ENCODE peak calls at places on chromosomes 5 and 9, in seven cellular contexts. N, I, K, V, Z, F and H are unnamed samples.

GRCh38 chr5:168529361-168530234 is 493 bp downstream of the FBLL1 start:
- DNase-seq in N (no peak), I (peak), K (peak), V (no peak), Z (no peak), F (no peak), H (no peak)

GRCh38 chr9:112017878-112018277 is 121.3 kb downstream of the UGCG start:
- DNase-seq in N (no peak), I (no peak), K (no peak), V (no peak), Z (no peak), F (no peak), H (no peak)

GRCh38 chr5:1341863-1342262 is 3.0 kb downstream of the CLPTM1L start:
- DNase-seq in N (no peak), I (no peak), K (no peak), V (no peak), Z (no peak), F (no peak), H (no peak)

GRCh38 chr5:148792649-148793048 is 33.8 kb upstream of the ADRB2 start:
- DNase-seq in N (no peak), I (no peak), K (no peak), V (no peak), Z (no peak), F (no peak), H (no peak)

GRCh38 chr9:135329571-135330306 is 149.8 kb upstream of the PPP1R26 start:
- DNase-seq in N (peak), I (no peak), K (peak), V (no peak), Z (no peak), F (no peak), H (no peak)

GRCh38 chr5:128782446-128782845 is 182.8 kb upstream of the SLC27A6 start:
- DNase-seq in N (peak), I (peak), K (no peak), V (peak), Z (peak), F (peak), H (no peak)

GRCh38 chr5:10301266-10301665 is 6.4 kb downstream of the CMBL start:
- DNase-seq in N (no peak), I (no peak), K (no peak), V (no peak), Z (no peak), F (no peak), H (no peak)

GRCh38 chr5:2017540-2018389 is 135.0 kb upstream of the IRX4 start:
- DNase-seq in N (peak), I (no peak), K (no peak), V (no peak), Z (peak), F (no peak), H (peak)

GRCh38 chr9:95313010-95313498 is 4.5 kb downstream of the FANCC start:
- DNase-seq in N (peak), I (peak), K (peak), V (peak), Z (peak), F (peak), H (no peak)

GRCh38 chr5:180631549-180632392 is 17.6 kb downstream of the FLT4 start:
- DNase-seq in N (no peak), I (no peak), K (no peak), V (no peak), Z (no peak), F (no peak), H (no peak)

GRCh38 chr5:65101706-65102105 is 333.0 kb downstream of the CWC27 start:
- DNase-seq in N (no peak), I (no peak), K (no peak), V (no peak), Z (no peak), F (no peak), H (no peak)

GRCh38 chr5:53063791-53064190 is 45.8 kb downstream of the MOCS2 start:
- DNase-seq in N (no peak), I (no peak), K (no peak), V (no peak), Z (no peak), F (no peak), H (no peak)

GRCh38 chr9:87889882-87890252 is 7.2 kb downstream of the SPATA31E1 start:
- DNase-seq in N (no peak), I (no peak), K (no peak), V (no peak), Z (no peak), F (no peak), H (no peak)

GRCh38 chr9:76985581-76985980 is 33.9 kb upstream of the FOXB2 start:
- DNase-seq in N (no peak), I (no peak), K (no peak), V (no peak), Z (no peak), F (no peak), H (no peak)

GRCh38 chr5:147831465-147831864 is at the start of gene SPINK1:
- DNase-seq in N (no peak), I (no peak), K (no peak), V (no peak), Z (no peak), F (no peak), H (no peak)

GRCh38 chr5:1034986-1035385 is 26.4 kb downstream of the NKD2 start:
- DNase-seq in N (no peak), I (no peak), K (no peak), V (no peak), Z (no peak), F (no peak), H (no peak)

GRCh38 chr9:135209136-135209535 is 121.7 kb downstream of the OLFM1 start:
- DNase-seq in N (no peak), I (no peak), K (no peak), V (no peak), Z (no peak), F (no peak), H (no peak)

GRCh38 chr9:81673310-81673709 is 16.0 kb downstream of the TLE1 start:
- DNase-seq in N (no peak), I (no peak), K (no peak), V (no peak), Z (no peak), F (no peak), H (no peak)

GRCh38 chr5:1723957-1724821 is 75.4 kb downstream of the MRPL36 start:
- DNase-seq in N (no peak), I (no peak), K (no peak), V (no peak), Z (no peak), F (no peak), H (no peak)

GRCh38 chr9:84711936-84712335 is 42.4 kb downstream of the NTRK2 start:
- DNase-seq in N (no peak), I (peak), K (no peak), V (no peak), Z (peak), F (no peak), H (no peak)

GRCh38 chr5:37905230-37905629 is 65.4 kb upstream of the GDNF start:
- DNase-seq in N (no peak), I (no peak), K (no peak), V (no peak), Z (no peak), F (no peak), H (no peak)

GRCh38 chr5:6732634-6733410 is 19.6 kb downstream of the TENT4A start:
- DNase-seq in N (peak), I (peak), K (no peak), V (peak), Z (no peak), F (no peak), H (no peak)

GRCh38 chr5:133415506-133415905 is 196.8 kb downstream of the FSTL4 start:
- DNase-seq in N (no peak), I (no peak), K (no peak), V (no peak), Z (no peak), F (no peak), H (no peak)

GRCh38 chr5:111232311-111233049 is 8.3 kb downstream of the CAMK4 start:
- DNase-seq in N (no peak), I (no peak), K (no peak), V (no peak), Z (no peak), F (no peak), H (no peak)

GRCh38 chr5:55966284-55966683 is 28.5 kb downstream of the IL6ST start:
- DNase-seq in N (no peak), I (no peak), K (no peak), V (no peak), Z (no peak), F (no peak), H (no peak)

GRCh38 chr5:132425009-132425937 is 55.8 kb downstream of the SLC22A5 start:
- DNase-seq in N (no peak), I (peak), K (no peak), V (no peak), Z (no peak), F (no peak), H (no peak)

GRCh38 chr5:118009761-118010297 is 978.5 kb downstream of the DTWD2 start:
- DNase-seq in N (no peak), I (no peak), K (no peak), V (no peak), Z (no peak), F (no peak), H (no peak)
- H3K27ac ChIP-seq in N (no peak), I (no peak), K (no peak), V (no peak), Z (no peak), F (no peak), H (no peak)

GRCh38 chr9:71768388-71769174 is at the start of gene CEMIP2:
- DNase-seq in N (peak), I (peak), K (peak), V (peak), Z (peak), F (peak), H (peak)

GRCh38 chr9:71769175-71770165 is 1.2 kb upstream of the CEMIP2 start:
- DNase-seq in N (peak), I (peak), K (peak), V (peak), Z (peak), F (peak), H (no peak)

GRCh38 chr9:71767421-71768321 is 642 bp downstream of the CEMIP2 start:
- DNase-seq in N (peak), I (peak), K (peak), V (peak), Z (no peak), F (no peak), H (no peak)

GRCh38 chr9:71774917-71775316 is 6.6 kb upstream of the CEMIP2 start:
- DNase-seq in N (no peak), I (no peak), K (no peak), V (no peak), Z (no peak), F (no peak), H (no peak)

DNA sequence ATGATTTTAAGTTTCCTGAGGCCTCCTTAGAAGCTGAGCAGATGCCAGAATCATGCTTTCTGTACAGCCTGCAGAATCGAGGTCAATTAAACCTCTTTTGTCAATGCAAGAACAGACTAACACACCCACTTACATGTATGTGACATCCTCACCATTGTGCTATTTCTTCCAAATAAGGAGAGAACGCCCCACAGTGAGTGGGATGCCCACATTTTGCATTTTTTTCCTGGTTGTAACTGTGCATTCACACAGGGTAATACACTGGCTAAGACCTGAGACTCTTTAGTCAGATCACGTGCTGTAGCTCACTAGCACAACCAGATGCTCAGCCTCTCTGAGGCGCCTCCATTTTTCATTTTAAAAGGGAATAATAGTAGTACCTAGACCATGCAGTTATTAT is 4.4 kb upstream of the CEMIP2 start:
- DNase-seq in N (no peak), I (no peak), K (no peak), V (no peak), Z (no peak), F (no peak), H (no peak)
- TF ChIP-seq CTCF in N (no peak), I (no peak), K (no peak), V (no peak), Z (no peak), F (no peak), H (no peak)

DNA sequence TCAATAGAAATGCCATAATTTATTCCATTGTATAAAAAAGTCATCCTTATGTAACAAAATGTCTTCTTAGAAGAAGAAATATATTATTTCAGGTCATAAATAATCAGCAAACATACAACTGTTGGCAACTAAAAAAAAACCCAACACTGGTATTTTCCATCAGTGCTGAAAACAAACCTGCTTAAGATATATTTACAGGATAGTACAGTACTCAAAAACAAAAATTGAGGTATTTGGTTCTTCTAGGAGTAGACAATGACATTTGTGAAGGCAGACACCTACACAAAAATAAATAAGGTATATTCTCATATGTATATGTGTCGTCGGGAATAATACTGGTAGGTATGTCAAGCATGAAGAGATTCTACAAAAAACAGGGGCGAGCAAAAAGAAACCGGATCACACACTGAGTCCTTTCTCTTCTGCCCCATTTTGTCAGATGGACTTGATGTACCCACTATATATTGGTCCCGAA is 2.9 kb downstream of the DUSP1 start:
- DNase-seq in N (no peak), I (no peak), K (no peak), V (no peak), Z (no peak), F (no peak), H (no peak)
- H3K4me3 ChIP-seq in N (no peak), I (peak), K (no peak), V (peak), Z (peak), F (peak), H (no peak)

DNA sequence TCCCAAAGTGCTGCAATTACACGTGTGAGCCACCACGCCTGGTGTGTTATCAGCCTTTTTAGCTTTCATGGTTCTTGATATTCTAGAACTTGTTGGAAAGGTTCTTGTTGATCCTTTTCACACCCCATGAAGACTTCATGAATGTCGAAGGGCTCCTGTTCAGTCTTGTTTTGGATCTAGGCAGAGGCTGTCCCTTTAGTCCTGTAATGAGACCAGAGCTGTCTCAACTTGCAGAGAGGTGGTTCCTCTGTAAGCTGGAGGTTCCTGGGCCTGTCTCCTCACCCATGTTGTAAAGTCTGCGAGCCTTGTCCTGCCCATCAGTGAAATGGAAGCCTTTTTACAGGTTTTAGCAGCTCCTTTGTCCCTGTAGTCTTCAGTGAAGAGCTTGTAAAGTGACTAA is 38.2 kb downstream of the PRRC2B start:
- DNase-seq in N (no peak), I (no peak), K (no peak), V (no peak), Z (no peak), F (no peak), H (no peak)
- H3K27ac ChIP-seq in N (no peak), I (peak), K (no peak), V (peak), Z (no peak), F (no peak), H (no peak)

GRCh38 chr9:132647355-132647754 is 22.4 kb downstream of the DDX31 start:
- DNase-seq in N (no peak), I (peak), K (no peak), V (no peak), Z (no peak), F (no peak), H (no peak)

GRCh38 chr9:132648283-132648682 is 21.5 kb downstream of the DDX31 start:
- DNase-seq in N (no peak), I (no peak), K (no peak), V (no peak), Z (no peak), F (no peak), H (no peak)

GRCh38 chr9:132647806-132648205 is 22.0 kb downstream of the DDX31 start:
- DNase-seq in N (no peak), I (no peak), K (no peak), V (no peak), Z (no peak), F (no peak), H (no peak)

GRCh38 chr9:132648685-132649084 is 21.1 kb downstream of the DDX31 start:
- DNase-seq in N (no peak), I (no peak), K (no peak), V (no peak), Z (no peak), F (no peak), H (no peak)

DNA sequence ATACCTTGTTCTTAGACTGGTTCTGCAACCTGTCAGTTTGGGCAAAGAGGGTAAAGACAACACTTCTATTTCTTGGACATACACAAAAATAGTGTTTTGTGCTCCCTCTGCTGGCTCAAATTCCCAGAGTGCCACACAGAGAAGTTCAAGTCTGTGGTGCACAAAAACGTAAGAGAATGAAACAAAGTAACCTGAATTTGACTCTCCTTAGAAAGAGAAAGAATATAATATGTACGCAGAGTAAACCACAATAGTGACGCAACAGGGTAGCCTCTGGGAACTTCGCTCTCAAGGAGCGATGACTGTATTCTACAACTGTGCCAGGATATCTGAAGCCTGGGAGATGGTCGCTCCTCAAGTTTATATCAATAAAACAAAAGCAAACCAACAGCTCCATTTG is 18.5 kb downstream of the DDX31 start:
- DNase-seq in N (no peak), I (peak), K (no peak), V (no peak), Z (peak), F (no peak), H (no peak)
- TF ChIP-seq CTCF in N (peak), I (peak), K (peak), V (peak), Z (peak), F (no peak), H (peak)

GRCh38 chr9:129038109-129038852 is 1.9 kb downstream of the MIGA2 start:
- DNase-seq in N (no peak), I (no peak), K (no peak), V (peak), Z (no peak), F (no peak), H (no peak)
- H3K4me3 ChIP-seq in N (peak), I (peak), K (no peak), V (peak), Z (no peak), F (no peak), H (no peak)

GRCh38 chr5:142861011-142861410 is 90.8 kb downstream of the ARHGAP26 start:
- DNase-seq in N (no peak), I (no peak), K (no peak), V (no peak), Z (no peak), F (no peak), H (no peak)

GRCh38 chr5:142860291-142860690 is 90.1 kb downstream of the ARHGAP26 start:
- DNase-seq in N (no peak), I (no peak), K (no peak), V (no peak), Z (no peak), F (no peak), H (no peak)

GRCh38 chr5:142859037-142859436 is 88.9 kb downstream of the ARHGAP26 start:
- DNase-seq in N (no peak), I (no peak), K (no peak), V (no peak), Z (no peak), F (no peak), H (no peak)

GRCh38 chr5:142856269-142856668 is 86.1 kb downstream of the ARHGAP26 start:
- DNase-seq in N (no peak), I (no peak), K (no peak), V (no peak), Z (no peak), F (no peak), H (no peak)

GRCh38 chr5:142857405-142857804 is 87.2 kb downstream of the ARHGAP26 start:
- DNase-seq in N (no peak), I (no peak), K (no peak), V (no peak), Z (peak), F (no peak), H (no peak)
- H3K27ac ChIP-seq in N (no peak), I (no peak), K (no peak), V (peak), Z (peak), F (peak), H (no peak)

DNA sequence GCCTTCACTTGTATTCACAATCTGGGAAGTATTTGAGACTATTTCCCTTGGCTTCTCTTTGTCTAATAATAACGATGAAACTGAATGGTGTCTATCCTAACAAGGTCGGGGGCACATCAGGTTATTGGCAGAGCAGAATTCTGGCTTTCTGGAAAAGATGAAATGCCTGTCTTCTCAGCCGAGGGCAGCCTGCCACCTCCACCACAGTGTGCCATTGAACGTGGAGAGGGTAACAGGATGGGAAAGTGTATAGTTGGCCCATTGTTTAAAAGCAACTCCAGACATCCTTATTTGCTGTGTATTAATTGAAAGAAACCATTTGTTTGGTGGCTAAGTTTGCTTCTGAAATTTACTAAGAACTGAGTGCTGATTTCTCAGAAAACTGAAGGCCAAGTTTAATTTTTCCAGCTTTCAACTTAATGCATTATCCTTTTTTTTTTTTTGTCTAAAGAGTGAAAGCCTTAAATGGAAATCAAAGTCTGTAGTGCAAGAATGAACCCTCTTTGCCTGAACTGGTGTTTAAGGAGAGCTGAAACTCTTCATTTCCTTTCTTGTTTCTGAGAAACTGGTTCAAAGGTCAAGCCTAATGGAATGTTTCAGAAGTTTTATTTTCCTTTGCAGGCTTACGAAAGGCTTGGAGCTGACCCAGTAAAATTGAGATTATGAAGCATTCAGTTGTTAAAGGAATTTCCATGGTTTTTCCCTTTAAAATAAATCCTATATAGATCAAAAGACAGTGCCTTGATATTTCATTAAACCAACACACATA is 563.7 kb upstream of the DAP start:
- DNase-seq in N (no peak), I (no peak), K (no peak), V (no peak), Z (no peak), F (no peak), H (no peak)
- TF ChIP-seq CTCF in N (no peak), I (no peak), K (no peak), V (no peak), Z (no peak), F (no peak), H (no peak)

DNA sequence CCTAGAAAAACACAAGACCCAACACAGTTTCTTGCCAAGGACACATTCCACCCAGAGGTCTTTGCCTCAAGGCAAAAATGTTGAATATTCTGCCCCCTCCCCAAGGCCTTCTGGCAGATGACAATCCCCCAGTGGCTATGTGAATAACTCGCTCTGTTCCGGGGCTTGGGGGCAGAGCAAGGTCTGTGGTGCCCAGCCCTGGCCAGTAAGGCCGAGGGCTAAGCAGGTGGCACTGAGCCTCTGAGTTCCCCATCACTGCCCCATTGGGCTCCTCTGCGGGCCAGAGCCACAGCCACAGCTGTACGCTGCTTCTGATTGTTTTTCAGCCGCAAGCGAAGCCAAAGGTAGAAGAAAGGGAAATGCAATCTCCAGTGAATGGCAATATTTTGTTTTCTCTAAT is 567.9 kb downstream of the CCDC171 start:
- DNase-seq in N (no peak), I (no peak), K (no peak), V (no peak), Z (no peak), F (no peak), H (no peak)
- H3K4me3 ChIP-seq in N (no peak), I (no peak), K (no peak), V (no peak), Z (no peak), F (no peak), H (no peak)